ENCODE peak calls at places on chromosomes 12 and 14, in five cellular contexts. A is effector memory CD4-positive, alpha-beta T cell; M is spleen; R is IMR-90; D is activated naive CD8-positive, alpha-beta T cell treated with anti-CD3 and anti-CD28 coated beads, Interleukin-2, amount 50 U/mL, for 24 hours. L is an unnamed sample.

GRCh38 chr12:106086696-106087095 is 52.1 kb downstream of the NUAK1 start:
- DNase-seq in A (no peak), M (no peak), R (no peak), D (no peak), L (no peak)

GRCh38 chr12:132315507-132315906 is 13.9 kb downstream of the GALNT9 start:
- DNase-seq in R (no peak), A (no peak), M (no peak), D (no peak), L (no peak)

GRCh38 chr12:108589028-108589839 is 8.7 kb downstream of the TMEM119 start:
- DNase-seq in D (no peak), R (no peak), M (peak), A (no peak), L (no peak)

GRCh38 chr12:95582230-95583058 is 31.2 kb upstream of the USP44 start:
- DNase-seq in D (no peak), A (no peak), M (no peak), R (peak), L (peak)

GRCh38 chr12:47818701-47819543 is 781 bp downstream of the HDAC7 start:
- DNase-seq in M (peak), R (no peak), D (peak), A (no peak), L (peak)

GRCh38 chr14:100083706-100084105 is 18.5 kb downstream of the EVL start:
- DNase-seq in A (no peak), D (no peak), M (no peak), R (peak), L (no peak)

GRCh38 chr12:96108321-96108720 is 72.9 kb upstream of the LTA4H start:
- DNase-seq in A (no peak), R (no peak), D (peak), M (peak), L (no peak)

GRCh38 chr14:61812347-61813100 is 50.3 kb downstream of the SNAPC1 start:
- DNase-seq in D (peak), A (no peak), R (no peak), M (no peak), L (no peak)

GRCh38 chr14:75970989-75971388 is 10.8 kb downstream of the TGFB3 start:
- DNase-seq in D (no peak), M (no peak), A (no peak), R (no peak), L (no peak)

L was measured in OCI-M1.